ENCODE peak calls at places on chromosomes 2 and 18, in six cellular contexts. One of them, this sample, is unnamed.

GRCh38 chr2:44526352-44526751 is 164.6 kb downstream of the CAMKMT start:
- DNase-seq in psoas muscle: no peak
- DNase-seq in body of pancreas: no peak
- DNase-seq in sigmoid colon: no peak
- DNase-seq in gastrocnemius medialis: no peak
- DNase-seq in A549: no peak
- DNase-seq in this sample: no peak

GRCh38 chr18:56043691-56044090 is 455.7 kb upstream of the TCF4 start:
- DNase-seq in psoas muscle: no peak
- DNase-seq in body of pancreas: peak; percentile 46
- DNase-seq in sigmoid colon: peak; percentile 63
- DNase-seq in gastrocnemius medialis: no peak
- DNase-seq in A549: no peak
- DNase-seq in this sample: peak; percentile 64

GRCh38 chr2:222561817-222562424 is 94.0 kb downstream of the FARSB start:
- DNase-seq in psoas muscle: no peak
- DNase-seq in body of pancreas: peak; percentile 45
- DNase-seq in sigmoid colon: no peak
- DNase-seq in gastrocnemius medialis: no peak
- DNase-seq in A549: peak; percentile 40
- DNase-seq in this sample: no peak

GRCh38 chr18:55338955-55339662 is 248.9 kb downstream of the TCF4 start:
- DNase-seq in psoas muscle: no peak
- DNase-seq in body of pancreas: no peak
- DNase-seq in sigmoid colon: no peak
- DNase-seq in gastrocnemius medialis: no peak
- DNase-seq in A549: no peak
- DNase-seq in this sample: no peak

GRCh38 chr2:236599059-236599458 is 29.4 kb downstream of the ACKR3 start:
- DNase-seq in psoas muscle: no peak
- DNase-seq in body of pancreas: no peak
- DNase-seq in sigmoid colon: no peak
- DNase-seq in gastrocnemius medialis: no peak
- DNase-seq in A549: no peak
- DNase-seq in this sample: no peak

GRCh38 chr2:217897816-217898806 is 104.7 kb downstream of the TNS1 start:
- DNase-seq in psoas muscle: peak; percentile 80
- DNase-seq in body of pancreas: peak; percentile 95
- DNase-seq in sigmoid colon: peak; percentile 90
- DNase-seq in gastrocnemius medialis: peak; percentile 59
- DNase-seq in A549: no peak
- DNase-seq in this sample: peak; percentile 91

GRCh38 chr2:71647346-71647745 is 194.0 kb downstream of the DYSF start:
- DNase-seq in psoas muscle: no peak
- DNase-seq in body of pancreas: no peak
- DNase-seq in sigmoid colon: no peak
- DNase-seq in gastrocnemius medialis: no peak
- DNase-seq in A549: no peak
- DNase-seq in this sample: no peak

GRCh38 chr2:96867756-96868554 is 1.9 kb downstream of the SEMA4C start:
- DNase-seq in psoas muscle: no peak
- DNase-seq in body of pancreas: no peak
- DNase-seq in sigmoid colon: peak; percentile 65
- DNase-seq in gastrocnemius medialis: no peak
- DNase-seq in A549: no peak
- DNase-seq in this sample: no peak

GRCh38 chr2:16623046-16623445 is 42.6 kb downstream of the CYRIA start:
- DNase-seq in psoas muscle: no peak
- DNase-seq in body of pancreas: no peak
- DNase-seq in sigmoid colon: no peak
- DNase-seq in gastrocnemius medialis: no peak
- DNase-seq in A549: no peak
- DNase-seq in this sample: no peak

GRCh38 chr2:25036221-25036559 is 5.7 kb upstream of the EFR3B start:
- DNase-seq in psoas muscle: no peak
- DNase-seq in body of pancreas: no peak
- DNase-seq in sigmoid colon: no peak
- DNase-seq in gastrocnemius medialis: no peak
- DNase-seq in A549: no peak
- DNase-seq in this sample: no peak

GRCh38 chr2:202317080-202317859 is 51.7 kb downstream of the NOP58 start:
- DNase-seq in psoas muscle: no peak
- DNase-seq in body of pancreas: peak; percentile 80
- DNase-seq in sigmoid colon: peak; percentile 79
- DNase-seq in gastrocnemius medialis: peak; percentile 13
- DNase-seq in A549: no peak
- DNase-seq in this sample: peak; percentile 56

GRCh38 chr2:82728090-82728489 is 1731.0 kb downstream of the SUCLG1 start:
- DNase-seq in psoas muscle: no peak
- DNase-seq in body of pancreas: no peak
- DNase-seq in sigmoid colon: no peak
- DNase-seq in gastrocnemius medialis: no peak
- DNase-seq in A549: no peak
- DNase-seq in this sample: no peak

GRCh38 chr18:77181950-77182707 is 49.5 kb upstream of the MBP start:
- DNase-seq in psoas muscle: no peak
- DNase-seq in body of pancreas: peak; percentile 23
- DNase-seq in sigmoid colon: no peak
- DNase-seq in gastrocnemius medialis: no peak
- DNase-seq in A549: no peak
- DNase-seq in this sample: peak; percentile 56

GRCh38 chr2:163733301-163733938 is 2.4 kb downstream of the FIGN start:
- DNase-seq in psoas muscle: no peak
- DNase-seq in body of pancreas: peak; percentile 15
- DNase-seq in sigmoid colon: peak; percentile 64
- DNase-seq in gastrocnemius medialis: no peak
- DNase-seq in A549: no peak
- DNase-seq in this sample: no peak

GRCh38 chr2:207037813-207038212 is 98.5 kb downstream of the CPO start:
- DNase-seq in psoas muscle: no peak
- DNase-seq in body of pancreas: peak; percentile 36
- DNase-seq in sigmoid colon: no peak
- DNase-seq in gastrocnemius medialis: no peak
- DNase-seq in A549: no peak
- DNase-seq in this sample: no peak

GRCh38 chr2:37244017-37244416 is 12.6 kb downstream of the NDUFAF7 start:
- DNase-seq in psoas muscle: no peak
- DNase-seq in body of pancreas: no peak
- DNase-seq in sigmoid colon: no peak
- DNase-seq in gastrocnemius medialis: no peak
- DNase-seq in A549: no peak
- DNase-seq in this sample: no peak

GRCh38 chr2:120258140-120258539 is 5.5 kb downstream of the RALB start:
- DNase-seq in psoas muscle: no peak
- DNase-seq in body of pancreas: no peak
- DNase-seq in sigmoid colon: no peak
- DNase-seq in gastrocnemius medialis: no peak
- DNase-seq in A549: no peak
- DNase-seq in this sample: no peak

GRCh38 chr2:11305958-11306357 is 38.5 kb downstream of the ROCK2 start:
- DNase-seq in psoas muscle: no peak
- DNase-seq in body of pancreas: no peak
- DNase-seq in sigmoid colon: no peak
- DNase-seq in gastrocnemius medialis: no peak
- DNase-seq in A549: no peak
- DNase-seq in this sample: no peak

GRCh38 chr2:237432484-237433092 is 18.6 kb upstream of the COL6A3 start:
- DNase-seq in psoas muscle: no peak
- DNase-seq in body of pancreas: peak; percentile 46
- DNase-seq in sigmoid colon: no peak
- DNase-seq in gastrocnemius medialis: no peak
- DNase-seq in A549: peak; percentile 45
- DNase-seq in this sample: peak; percentile 55

GRCh38 chr2:96965781-96966514 is 20.4 kb downstream of the FAM178B start:
- DNase-seq in psoas muscle: no peak
- DNase-seq in body of pancreas: no peak
- DNase-seq in sigmoid colon: no peak
- DNase-seq in gastrocnemius medialis: no peak
- DNase-seq in A549: no peak
- DNase-seq in this sample: no peak

GRCh38 chr2:85888020-85888744 is 608 bp downstream of the ST3GAL5 start:
- DNase-seq in psoas muscle: peak; percentile 64
- DNase-seq in body of pancreas: peak; percentile 25
- DNase-seq in sigmoid colon: peak; percentile 75
- DNase-seq in gastrocnemius medialis: no peak
- DNase-seq in A549: no peak
- DNase-seq in this sample: peak; percentile 64

GRCh38 chr2:40487592-40487991 is 35.7 kb upstream of the SLC8A1 start:
- DNase-seq in psoas muscle: no peak
- DNase-seq in body of pancreas: peak; percentile 49
- DNase-seq in sigmoid colon: no peak
- DNase-seq in gastrocnemius medialis: no peak
- DNase-seq in A549: no peak
- DNase-seq in this sample: no peak

GRCh38 chr2:24930768-24931167 is 10.7 kb upstream of the ADCY3 start:
- DNase-seq in psoas muscle: no peak
- DNase-seq in body of pancreas: no peak
- DNase-seq in sigmoid colon: no peak
- DNase-seq in gastrocnemius medialis: no peak
- DNase-seq in A549: no peak
- DNase-seq in this sample: no peak

GRCh38 chr18:3179430-3180089 is 40.2 kb downstream of the MYOM1 start:
- DNase-seq in psoas muscle: no peak
- DNase-seq in body of pancreas: no peak
- DNase-seq in sigmoid colon: no peak
- DNase-seq in gastrocnemius medialis: peak; percentile 29
- DNase-seq in A549: no peak
- DNase-seq in this sample: no peak

GRCh38 chr2:1642066-1642861 is 102.1 kb downstream of the PXDN start:
- DNase-seq in psoas muscle: peak; percentile 30
- DNase-seq in body of pancreas: no peak
- DNase-seq in sigmoid colon: peak; percentile 64
- DNase-seq in gastrocnemius medialis: no peak
- DNase-seq in A549: no peak
- DNase-seq in this sample: no peak

GRCh38 chr2:64217198-64217869 is 73.1 kb upstream of the PELI1 start:
- DNase-seq in psoas muscle: no peak
- DNase-seq in body of pancreas: no peak
- DNase-seq in sigmoid colon: no peak
- DNase-seq in gastrocnemius medialis: no peak
- DNase-seq in A549: no peak
- DNase-seq in this sample: no peak

GRCh38 chr2:37456479-37456878 is 112.0 kb downstream of the QPCT start:
- DNase-seq in psoas muscle: peak; percentile 42
- DNase-seq in body of pancreas: no peak
- DNase-seq in sigmoid colon: no peak
- DNase-seq in gastrocnemius medialis: no peak
- DNase-seq in A549: no peak
- DNase-seq in this sample: no peak

GRCh38 chr2:1731963-1732768 is 12.1 kb downstream of the PXDN start:
- DNase-seq in psoas muscle: peak; percentile 75
- DNase-seq in body of pancreas: no peak
- DNase-seq in sigmoid colon: peak; percentile 87
- DNase-seq in gastrocnemius medialis: no peak
- DNase-seq in A549: no peak
- DNase-seq in this sample: no peak

GRCh38 chr2:173872714-173873113 is 92.5 kb downstream of the SP3 start:
- DNase-seq in psoas muscle: no peak
- DNase-seq in body of pancreas: no peak
- DNase-seq in sigmoid colon: no peak
- DNase-seq in gastrocnemius medialis: no peak
- DNase-seq in A549: no peak
- DNase-seq in this sample: no peak
- H3K4me1 ChIP-seq in psoas muscle: no peaks in the 10 kb centered on the region
- H3K4me1 ChIP-seq in body of pancreas: no peaks in the 10 kb centered on the region
- H3K4me1 ChIP-seq in sigmoid colon: no peaks in the 10 kb centered on the region
- H3K4me1 ChIP-seq in gastrocnemius medialis: no peaks in the 10 kb centered on the region
- H3K4me1 ChIP-seq in A549: no peaks in the 10 kb centered on the region
- H3K4me1 ChIP-seq in this sample: no peaks in the 10 kb centered on the region

GRCh38 chr18:44598514-44598913 is 82.2 kb upstream of the SETBP1 start:
- DNase-seq in psoas muscle: no peak
- DNase-seq in body of pancreas: no peak
- DNase-seq in sigmoid colon: no peak
- DNase-seq in gastrocnemius medialis: no peak
- DNase-seq in A549: no peak
- DNase-seq in this sample: no peak

GRCh38 chr18:44599409-44599808 is 81.3 kb upstream of the SETBP1 start:
- DNase-seq in psoas muscle: no peak
- DNase-seq in body of pancreas: no peak
- DNase-seq in sigmoid colon: no peak
- DNase-seq in gastrocnemius medialis: no peak
- DNase-seq in A549: no peak
- DNase-seq in this sample: no peak

GRCh38 chr18:44594779-44595467 is 85.8 kb upstream of the SETBP1 start:
- DNase-seq in psoas muscle: no peak
- DNase-seq in body of pancreas: no peak
- DNase-seq in sigmoid colon: no peak
- DNase-seq in gastrocnemius medialis: no peak
- DNase-seq in A549: no peak
- DNase-seq in this sample: no peak

GRCh38 chr18:44601447-44601846 is 79.2 kb upstream of the SETBP1 start:
- DNase-seq in psoas muscle: no peak
- DNase-seq in body of pancreas: no peak
- DNase-seq in sigmoid colon: no peak
- DNase-seq in gastrocnemius medialis: no peak
- DNase-seq in A549: no peak
- DNase-seq in this sample: no peak

GRCh38 chr18:44597797-44598196 is 82.9 kb upstream of the SETBP1 start:
- DNase-seq in psoas muscle: no peak
- DNase-seq in body of pancreas: no peak
- DNase-seq in sigmoid colon: no peak
- DNase-seq in gastrocnemius medialis: no peak
- DNase-seq in A549: no peak
- DNase-seq in this sample: no peak
- H3K4me1 ChIP-seq in psoas muscle: no peaks in the 10 kb centered on the region
- H3K4me1 ChIP-seq in body of pancreas: peaks cover 14% of the 10 kb centered on the region
- H3K4me1 ChIP-seq in sigmoid colon: no peaks in the 10 kb centered on the region
- H3K4me1 ChIP-seq in gastrocnemius medialis: no peaks in the 10 kb centered on the region
- H3K4me1 ChIP-seq in A549: peaks cover 15% of the 10 kb centered on the region
- H3K4me1 ChIP-seq in this sample: no peaks in the 10 kb centered on the region

GRCh38 chr2:99988567-99988966 is 153.8 kb downstream of the AFF3 start:
- DNase-seq in psoas muscle: no peak
- DNase-seq in body of pancreas: no peak
- DNase-seq in sigmoid colon: no peak
- DNase-seq in gastrocnemius medialis: no peak
- DNase-seq in A549: no peak
- DNase-seq in this sample: no peak
- H3K4me1 ChIP-seq in psoas muscle: peaks cover 4% of the 10 kb centered on the region
- H3K4me1 ChIP-seq in body of pancreas: no peaks in the 10 kb centered on the region
- H3K4me1 ChIP-seq in sigmoid colon: no peaks in the 10 kb centered on the region
- H3K4me1 ChIP-seq in gastrocnemius medialis: no peaks in the 10 kb centered on the region
- H3K4me1 ChIP-seq in A549: no peaks in the 10 kb centered on the region
- H3K4me1 ChIP-seq in this sample: no peaks in the 10 kb centered on the region

DNA sequence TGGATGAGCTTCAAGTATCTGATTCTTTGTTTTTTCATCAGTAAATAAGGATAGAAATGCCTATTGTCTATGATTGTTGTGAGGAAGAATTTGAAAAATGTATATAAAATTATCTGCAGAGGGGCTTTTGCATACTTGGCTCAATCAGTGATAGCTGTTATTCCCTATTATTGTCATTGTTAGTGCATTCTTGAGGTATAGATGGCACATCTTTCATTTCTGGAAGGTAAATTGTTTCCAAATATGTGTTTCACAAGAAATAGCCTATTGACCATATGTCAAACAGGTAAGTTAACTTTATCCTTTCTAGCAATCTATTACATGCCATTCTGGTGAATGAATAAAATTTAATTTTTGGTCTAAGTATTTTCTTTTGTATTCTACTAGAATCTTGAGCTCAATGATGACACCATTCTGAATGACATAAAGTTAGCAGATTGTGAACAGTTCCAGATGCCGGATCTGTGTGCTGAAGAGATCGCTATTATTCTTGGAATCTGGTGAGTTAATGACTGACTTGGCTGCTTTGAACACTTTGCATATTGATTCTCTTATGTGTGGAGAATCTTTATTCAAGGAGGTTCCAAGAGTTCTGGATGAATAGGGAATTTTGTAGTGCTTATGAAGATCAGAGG is 44.2 kb downstream of the TTC27 start:
- DNase-seq in psoas muscle: no peak
- DNase-seq in body of pancreas: no peak
- DNase-seq in sigmoid colon: no peak
- DNase-seq in gastrocnemius medialis: no peak
- DNase-seq in A549: no peak
- DNase-seq in this sample: no peak
- H3K4me1 ChIP-seq in psoas muscle: no peaks in the 10 kb centered on the region
- H3K4me1 ChIP-seq in body of pancreas: no peaks in the 10 kb centered on the region
- H3K4me1 ChIP-seq in sigmoid colon: no peaks in the 10 kb centered on the region
- H3K4me1 ChIP-seq in gastrocnemius medialis: no peaks in the 10 kb centered on the region
- H3K4me1 ChIP-seq in A549: no peaks in the 10 kb centered on the region
- H3K4me1 ChIP-seq in this sample: no peaks in the 10 kb centered on the region

This sample was measured in right lobe of liver.